ENCODE peak calls at places on chromosomes 12 and 14, in six cellular contexts. D is CD8-positive, alpha-beta T cell; I is IMR-90; X is Karpas-422; L is upper lobe of right lung; A is heart right ventricle. B is an unnamed sample. For H3K9me3 and H3K4me1, the result is how much of the 10 kb centered on the place peaks cover.

GRCh38 chr14:79279645-79280399 is 931.5 kb downstream of the DIO2 start:
- DNase-seq in D (no peak), L (peak), I (peak), A (peak), X (no peak), B (no peak)

GRCh38 chr12:119699199-119699765 is 31.3 kb downstream of the PRKAB1 start:
- DNase-seq in L (no peak), A (no peak), D (no peak), X (no peak), I (no peak), B (no peak)

GRCh38 chr12:69019910-69020309 is 86.9 kb upstream of the CPM start:
- DNase-seq in X (no peak), I (no peak), A (no peak), D (no peak), L (no peak), B (no peak)

GRCh38 chr12:54294152-54294913 is 6.5 kb downstream of the NFE2 start:
- DNase-seq in A (peak), I (no peak), L (peak), D (peak), X (peak), B (peak)

GRCh38 chr14:56810341-56810740 is at the start of gene OTX2:
- DNase-seq in X (no peak), A (no peak), L (no peak), I (no peak), D (no peak), B (no peak)

GRCh38 chr12:131752457-131752856 is 41.6 kb downstream of the SFSWAP start:
- DNase-seq in D (no peak), X (no peak), A (no peak), L (no peak), I (no peak), B (peak)

GRCh38 chr12:38516418-38516817 is 199.8 kb downstream of the ALG10B start:
- DNase-seq in D (no peak), A (no peak), X (no peak), L (no peak), I (no peak), B (no peak)

GRCh38 chr14:59482471-59483331 is 1.5 kb downstream of the L3HYPDH start:
- DNase-seq in A (no peak), L (no peak), I (peak), X (peak), D (no peak), B (no peak)

GRCh38 chr12:122054842-122055544 is 23.6 kb upstream of the MLXIP start:
- DNase-seq in D (no peak), A (no peak), I (no peak), X (no peak), L (no peak), B (no peak)

GRCh38 chr12:26149963-26150362 is 25.1 kb upstream of the BHLHE41 start:
- DNase-seq in L (no peak), X (no peak), I (no peak), A (no peak), D (no peak), B (no peak)

GRCh38 chr14:20630340-20631022 is 11.0 kb downstream of the OR6S1 start:
- DNase-seq in A (no peak), L (no peak), I (peak), D (no peak), X (no peak), B (no peak)

GRCh38 chr14:50943943-50944646 is at the start of gene PYGL:
- DNase-seq in L (peak), D (peak), A (peak), X (no peak), I (peak), B (peak)

GRCh38 chr12:124321040-124321481 is 26.2 kb downstream of the RFLNA start:
- DNase-seq in X (peak), L (peak), A (peak), I (peak), D (peak), B (peak)

GRCh38 chr12:25972783-25973182 is 14.3 kb downstream of the RASSF8 start:
- DNase-seq in L (no peak), A (no peak), I (peak), D (no peak), X (no peak), B (peak)

GRCh38 chr14:95156153-95156764 is 1.1 kb downstream of the DICER1 start:
- DNase-seq in L (no peak), A (no peak), I (peak), D (no peak), X (peak), B (no peak)

GRCh38 chr14:74527736-74528280 is 34.2 kb downstream of the ISCA2 start:
- DNase-seq in L (no peak), D (no peak), X (no peak), I (no peak), A (no peak), B (no peak)

GRCh38 chr14:87334997-87335675 is 657.8 kb downstream of the GALC start:
- DNase-seq in I (no peak), D (no peak), L (no peak), X (peak), A (no peak), B (no peak)

GRCh38 chr14:68771631-68772030 is 21.2 kb downstream of the ZFP36L1 start:
- DNase-seq in A (peak), L (peak), X (no peak), D (no peak), I (no peak), B (no peak)

GRCh38 chr12:69284131-69284530 is 44.8 kb downstream of the CPSF6 start:
- DNase-seq in X (no peak), A (peak), D (peak), L (peak), I (peak), B (peak)

GRCh38 chr12:30783946-30784345 is 29.2 kb upstream of the CAPRIN2 start:
- DNase-seq in L (no peak), I (no peak), D (no peak), X (no peak), A (no peak), B (no peak)

GRCh38 chr12:34595749-34596733 is 573.7 kb downstream of the ALG10 start:
- DNase-seq in L (peak), A (peak), X (no peak), I (no peak), D (no peak), B (no peak)

GRCh38 chr12:34597548-34598351 is 575.5 kb downstream of the ALG10 start:
- DNase-seq in A (peak), X (no peak), L (peak), D (no peak), I (no peak), B (peak)

GRCh38 chr12:34591966-34592365 is 569.7 kb downstream of the ALG10 start:
- DNase-seq in I (no peak), A (no peak), X (no peak), L (no peak), D (no peak), B (no peak)
- H3K9me3 ChIP-seq in I (under half), A (half or more), X (half or more), L (half or more), D (under half), B (half or more)

GRCh38 chr12:50527086-50527726 is 22.4 kb downstream of the DIP2B start:
- DNase-seq in L (no peak), I (no peak), X (no peak), D (no peak), A (no peak), B (no peak)

GRCh38 chr12:50529345-50529744 is 24.6 kb downstream of the DIP2B start:
- DNase-seq in I (no peak), X (no peak), D (no peak), L (no peak), A (no peak), B (no peak)

GRCh38 chr12:50525422-50525821 is 20.6 kb downstream of the DIP2B start:
- DNase-seq in A (no peak), L (no peak), I (no peak), D (no peak), X (no peak), B (no peak)

GRCh38 chr12:50530532-50530931 is 25.7 kb downstream of the DIP2B start:
- DNase-seq in X (no peak), L (no peak), A (no peak), D (no peak), I (no peak), B (no peak)

GRCh38 chr12:50528800-50529199 is 24.0 kb downstream of the DIP2B start:
- DNase-seq in A (no peak), I (no peak), L (no peak), D (no peak), X (no peak), B (no peak)
- H3K4me1 ChIP-seq in A (under half), I (under half), L (under half), D (under half), X (under half), B (under half)

GRCh38 chr14:70942342-70942706 is 35.1 kb downstream of the PCNX1 start:
- DNase-seq in X (no peak), A (no peak), L (no peak), I (no peak), D (no peak), B (no peak)

GRCh38 chr14:70947739-70948138 is 40.5 kb downstream of the PCNX1 start:
- DNase-seq in A (no peak), I (no peak), L (no peak), X (no peak), D (no peak), B (no peak)

GRCh38 chr14:70943838-70944237 is 36.6 kb downstream of the PCNX1 start:
- DNase-seq in X (no peak), L (no peak), D (no peak), I (no peak), A (no peak), B (no peak)
- H3K9me3 ChIP-seq in X (under half), L (under half), D (under half), I (under half), A (under half), B (under half)

GRCh38 chr12:45232146-45232731 is 16.3 kb downstream of the ANO6 start:
- DNase-seq in X (no peak), D (no peak), A (no peak), L (no peak), I (peak), B (no peak)
- H3K4me1 ChIP-seq in X (under half), D (under half), A (half or more), L (under half), I (under half), B (under half)

GRCh38 chr12:51216652-51217051 is 1.2 kb downstream of the POU6F1 start:
- DNase-seq in I (no peak), X (no peak), L (no peak), D (no peak), A (no peak), B (no peak)

GRCh38 chr12:51217133-51217967 is 512 bp downstream of the POU6F1 start:
- DNase-seq in X (peak), A (peak), I (no peak), L (peak), D (peak), B (peak)

GRCh38 chr12:51217968-51218606 is at the start of gene POU6F1:
- DNase-seq in L (peak), I (peak), X (peak), D (peak), A (peak), B (peak)

GRCh38 chr12:51219345-51219744 is 1.5 kb upstream of the POU6F1 start:
- DNase-seq in L (no peak), D (no peak), X (no peak), I (no peak), A (no peak), B (no peak)

GRCh38 chr12:51218607-51219161 is 822 bp upstream of the POU6F1 start:
- DNase-seq in A (no peak), I (no peak), X (no peak), D (no peak), L (no peak), B (no peak)
- H3K9me3 ChIP-seq in A (under half), I (under half), X (under half), D (under half), L (under half), B (under half)

B was measured in tibial artery.